ENCODE peak calls at places on chromosome 1, in six cellular contexts. L is GM23248; J is nephron progenitor cell; K is kidney tubule cell; V is COR-L47; P is CD4-positive, alpha-beta memory T cell. F is an unnamed sample.

GRCh38 chr1:118786454-118787155 is 201.5 kb downstream of the TBX15 start:
- DNase-seq in L (no peak), J (no peak), K (peak), V (no peak), P (no peak), F (no peak)

GRCh38 chr1:176789571-176790090 is 326.7 kb downstream of the PAPPA2 start:
- DNase-seq in L (peak), J (no peak), K (peak), V (no peak), P (no peak), F (no peak)

GRCh38 chr1:54110991-54111390 is 41.8 kb downstream of the CDCP2 start:
- DNase-seq in L (no peak), J (no peak), K (no peak), V (no peak), P (no peak), F (no peak)

GRCh38 chr1:58785424-58786058 is 1.7 kb upstream of the JUN start:
- DNase-seq in L (no peak), J (peak), K (peak), V (peak), P (peak), F (peak)

GRCh38 chr1:212007896-212008295 is 27.5 kb downstream of the INTS7 start:
- DNase-seq in L (no peak), J (no peak), K (no peak), V (no peak), P (no peak), F (no peak)

GRCh38 chr1:44660176-44660575 is 14.1 kb downstream of the TMEM53 start:
- DNase-seq in L (no peak), J (no peak), K (no peak), V (peak), P (no peak), F (no peak)

GRCh38 chr1:12501661-12502060 is 116.3 kb downstream of the DHRS3 start:
- DNase-seq in L (peak), J (no peak), K (peak), V (no peak), P (no peak), F (no peak)

GRCh38 chr1:156895927-156896326 is 2.4 kb downstream of the PEAR1 start:
- DNase-seq in L (no peak), J (no peak), K (no peak), V (no peak), P (no peak), F (no peak)

GRCh38 chr1:50857702-50858101 is 102.4 kb downstream of the FAF1 start:
- DNase-seq in L (no peak), J (no peak), K (no peak), V (no peak), P (no peak), F (no peak)

GRCh38 chr1:24769656-24770651 is 24.7 kb downstream of the CLIC4 start:
- DNase-seq in L (peak), J (no peak), K (peak), V (no peak), P (no peak), F (peak)